ENCODE peak calls at places on chromosomes 4 and X, in five cellular contexts. W, P, T, M and A are unnamed samples.

GRCh38 chr4:151563194-151563593 is 154.2 kb downstream of the FHIP1A start:
- DNase-seq in W (no peak), M (no peak), P (no peak), T (no peak), A (no peak)

GRCh38 chr4:17030543-17030942 is 132.1 kb upstream of the LDB2 start:
- DNase-seq in M (no peak), T (peak), W (peak), P (no peak), A (peak)

GRCh38 chr4:169128902-169129301 is 118.8 kb upstream of the CBR4 start:
- DNase-seq in P (no peak), M (no peak), W (no peak), T (no peak), A (peak)

GRCh38 chrX:44314259-44314734 is 29.2 kb downstream of the EFHC2 start:
- DNase-seq in W (peak), P (no peak), M (no peak), T (peak), A (peak)

GRCh38 chrX:71301195-71301924 is at the start of gene ITGB1BP2:
- DNase-seq in T (peak), M (no peak), W (peak), P (no peak), A (peak)

GRCh38 chrX:87338510-87338909 is 179.1 kb upstream of the KLHL4 start:
- DNase-seq in T (peak), P (no peak), M (no peak), W (peak), A (peak)

GRCh38 chrX:152635941-152636340 is 1.8 kb upstream of the GABRQ start:
- DNase-seq in M (no peak), P (no peak), T (peak), W (peak), A (peak)

GRCh38 chr4:93334003-93334402 is 494.6 kb upstream of the ATOH1 start:
- DNase-seq in P (no peak), T (peak), W (no peak), M (no peak), A (no peak)

GRCh38 chr4:115360441-115360840 is 247.0 kb upstream of the NDST4 start:
- DNase-seq in P (no peak), M (no peak), T (no peak), W (no peak), A (peak)

GRCh38 chr4:141174457-141174856 is 41.2 kb upstream of the RNF150 start:
- DNase-seq in P (no peak), M (no peak), W (no peak), T (no peak), A (no peak)

GRCh38 chr4:17286737-17287460 is 225.0 kb downstream of the QDPR start:
- DNase-seq in M (no peak), P (no peak), T (no peak), W (no peak), A (no peak)

GRCh38 chr4:88613417-88613875 is 21.2 kb downstream of the HERC3 start:
- DNase-seq in T (peak), W (peak), P (no peak), M (no peak), A (peak)

GRCh38 chr4:54228064-54228527 is 997 bp upstream of the PDGFRA start:
- DNase-seq in P (peak), T (peak), M (peak), W (peak), A (peak)

GRCh38 chr4:172412851-172413250 is 599.6 kb downstream of the GALNTL6 start:
- DNase-seq in W (no peak), M (no peak), T (no peak), P (no peak), A (no peak)

GRCh38 chr4:140103676-140104075 is 50.3 kb downstream of the MAML3 start:
- DNase-seq in M (no peak), P (no peak), T (peak), W (peak), A (no peak)

GRCh38 chr4:77040856-77041576 is 34.8 kb downstream of the CCNI start:
- DNase-seq in T (no peak), M (no peak), W (peak), P (no peak), A (no peak)

GRCh38 chr4:158255727-158256324 is 45.5 kb downstream of the TMEM144 start:
- DNase-seq in T (peak), P (no peak), W (peak), M (no peak), A (peak)

GRCh38 chr4:155639674-155640529 is 26.7 kb upstream of the GUCY1A1 start:
- DNase-seq in T (no peak), W (peak), P (no peak), M (no peak), A (no peak)

GRCh38 chr4:177204126-177204525 is 105.5 kb upstream of the NEIL3 start:
- DNase-seq in M (no peak), P (no peak), W (no peak), T (no peak), A (no peak)

GRCh38 chr4:4680243-4680642 is 138.4 kb upstream of the STX18 start:
- DNase-seq in W (no peak), M (no peak), T (no peak), P (no peak), A (no peak)

GRCh38 chr4:176883108-176883550 is 90.4 kb upstream of the VEGFC start:
- DNase-seq in P (no peak), M (no peak), T (peak), W (no peak), A (peak)

GRCh38 chr4:112889619-112890294 is 159.7 kb upstream of the ANK2 start:
- DNase-seq in P (no peak), W (peak), M (no peak), T (peak), A (peak)

GRCh38 chr4:84623661-84624060 is 40.7 kb downstream of the CDS1 start:
- DNase-seq in P (no peak), W (no peak), M (no peak), T (no peak), A (no peak)

GRCh38 chr4:54879576-54879975 is 221.8 kb downstream of the KIT start:
- DNase-seq in W (peak), M (no peak), T (peak), P (no peak), A (peak)

GRCh38 chrX:70132877-70133302 is 357 bp upstream of the IGBP1 start:
- DNase-seq in P (no peak), T (no peak), M (no peak), W (no peak), A (no peak)

DNA sequence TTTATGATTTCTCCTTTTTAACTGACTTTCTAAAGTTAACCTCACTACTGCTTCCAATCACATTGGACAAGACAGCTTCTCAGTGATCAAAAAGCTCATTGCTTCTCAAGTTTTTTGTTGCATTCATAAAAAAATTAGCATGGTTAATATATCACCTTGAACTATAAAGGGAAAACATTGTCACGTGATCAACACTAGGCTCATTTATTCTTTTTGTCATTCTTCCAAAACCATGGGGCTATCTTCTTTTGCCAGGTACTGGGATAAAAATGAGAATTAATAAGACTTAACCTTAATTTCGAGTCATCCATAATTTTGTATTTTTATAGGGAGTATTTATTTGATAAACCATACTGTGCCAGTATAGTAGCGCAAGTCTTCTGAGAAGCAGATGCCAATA is 1105.9 kb upstream of the TENM3 start:
- DNase-seq in T (no peak), M (no peak), P (no peak), W (no peak), A (no peak)
- H3K4me3 ChIP-seq in T (no peak), M (no peak), P (no peak), W (no peak), A (no peak)

GRCh38 chr4:73019462-73020047 is 50.0 kb downstream of the COX18 start:
- DNase-seq in M (no peak), T (peak), W (peak), P (no peak), A (peak)

GRCh38 chr4:73018595-73018994 is 50.9 kb downstream of the COX18 start:
- DNase-seq in P (no peak), M (no peak), T (no peak), W (no peak), A (no peak)

DNA sequence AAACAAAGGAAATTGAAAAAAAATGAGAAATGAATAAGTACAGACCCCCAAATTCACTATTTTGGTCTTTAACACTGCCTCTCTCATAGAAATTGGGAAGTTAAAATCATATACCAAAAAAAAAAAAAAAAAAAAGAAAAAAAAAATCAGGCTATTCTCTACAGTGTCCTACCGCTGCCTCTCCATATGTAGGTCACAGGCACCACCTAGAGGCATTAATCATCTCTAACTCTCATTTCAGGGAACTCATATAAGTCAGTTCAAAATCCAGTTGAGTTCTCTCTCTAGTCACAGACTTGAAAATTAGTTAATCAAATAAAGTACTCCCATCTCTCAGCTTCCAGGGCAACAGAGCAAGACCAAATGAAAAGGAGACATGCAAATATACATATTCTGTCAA is 47.9 kb downstream of the COX18 start:
- DNase-seq in P (no peak), M (no peak), W (peak), T (peak), A (peak)
- TF ChIP-seq CTCF in P (no peak), M (no peak), W (peak), T (peak), A (peak)

GRCh38 chr4:186724048-186724860 is 598 bp upstream of the FAT1 start:
- DNase-seq in P (peak), M (peak), T (peak), W (no peak), A (peak)
- H3K4me3 ChIP-seq in P (peak), M (peak), T (peak), W (peak), A (peak)

GRCh38 chrX:13219990-13220764 is 99.7 kb downstream of the ATXN3L start:
- DNase-seq in P (no peak), M (no peak), W (peak), T (peak), A (peak)

GRCh38 chrX:13226214-13226613 is 93.6 kb downstream of the ATXN3L start:
- DNase-seq in M (no peak), T (no peak), P (no peak), W (no peak), A (no peak)

GRCh38 chrX:13220916-13221315 is 98.9 kb downstream of the ATXN3L start:
- DNase-seq in M (no peak), T (no peak), W (peak), P (no peak), A (peak)

DNA sequence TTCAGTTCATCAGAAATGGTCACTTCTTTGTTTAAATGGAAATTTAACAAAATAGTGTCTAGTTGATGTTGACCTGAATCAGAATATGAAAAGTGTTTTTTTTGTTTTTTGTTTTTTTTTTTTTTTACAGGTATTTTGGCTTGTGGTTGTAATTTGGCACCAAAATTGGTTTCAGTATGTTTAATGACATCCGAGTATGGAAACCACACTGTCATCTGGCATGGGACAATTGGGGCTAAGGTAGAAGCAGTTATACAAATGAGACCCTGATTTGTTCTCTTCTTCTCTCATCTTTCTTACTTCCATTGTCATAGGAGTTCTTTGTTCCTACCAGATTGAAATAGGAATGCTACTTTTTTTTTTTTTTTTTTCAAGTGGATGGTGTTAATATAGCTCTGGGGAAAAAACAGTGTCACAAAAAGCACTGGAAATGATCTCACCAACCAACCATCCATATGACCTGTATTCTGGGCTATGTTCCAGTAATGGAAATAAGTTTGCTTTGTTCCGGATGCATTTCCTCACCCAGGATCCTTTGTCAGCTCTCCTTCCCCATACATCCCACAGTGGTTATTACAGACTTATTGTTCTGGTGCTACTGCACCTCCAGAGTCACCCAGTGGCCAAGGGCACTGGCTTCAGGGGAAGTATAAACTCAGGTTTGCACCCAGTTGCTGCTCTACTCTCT is 95.8 kb downstream of the ATXN3L start:
- DNase-seq in M (no peak), T (peak), P (no peak), W (peak), A (peak)
- TF ChIP-seq CTCF in M (no peak), T (peak), P (no peak), W (peak), A (no peak)

GRCh38 chr4:73139245-73139644 is 69.7 kb upstream of the COX18 start:
- DNase-seq in P (no peak), T (no peak), M (no peak), W (peak), A (no peak)
- H3K4me3 ChIP-seq in P (no peak), T (no peak), M (no peak), W (no peak), A (no peak)

DNA sequence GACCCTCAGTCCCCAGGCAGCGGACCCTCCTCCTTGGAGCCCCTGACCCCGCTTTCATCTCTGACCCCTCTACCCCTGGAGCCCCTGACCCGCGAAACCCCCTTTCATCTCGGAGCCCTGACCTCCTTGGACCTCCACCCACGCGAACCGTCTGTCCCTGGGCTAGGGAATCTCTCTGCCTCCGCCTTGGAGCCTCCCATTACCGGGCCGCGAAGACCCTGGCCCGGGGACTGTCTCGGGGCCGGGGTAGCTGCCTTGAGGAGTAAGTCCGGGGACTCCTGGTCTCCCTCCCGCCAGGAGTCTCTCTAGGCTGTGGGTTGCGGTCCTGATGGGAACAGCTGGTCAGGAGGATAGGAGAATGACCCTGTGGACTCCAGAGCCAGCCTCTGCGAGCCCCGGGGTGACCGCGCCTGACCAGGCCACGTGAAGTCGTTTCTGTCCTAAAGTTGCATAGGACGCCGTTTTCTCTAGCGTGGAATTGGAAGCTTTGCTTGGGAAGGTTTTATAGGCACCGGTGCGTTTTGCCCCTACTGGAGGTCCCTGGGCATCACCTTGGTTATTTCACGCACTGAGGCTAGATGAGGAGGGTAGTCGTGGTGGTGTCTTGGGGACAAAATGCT is 824 bp downstream of the TBC1D14 start:
- DNase-seq in M (peak), W (no peak), T (no peak), P (no peak), A (no peak)
- TF ChIP-seq CTCF in M (no peak), W (no peak), T (peak), P (no peak), A (peak)

DNA sequence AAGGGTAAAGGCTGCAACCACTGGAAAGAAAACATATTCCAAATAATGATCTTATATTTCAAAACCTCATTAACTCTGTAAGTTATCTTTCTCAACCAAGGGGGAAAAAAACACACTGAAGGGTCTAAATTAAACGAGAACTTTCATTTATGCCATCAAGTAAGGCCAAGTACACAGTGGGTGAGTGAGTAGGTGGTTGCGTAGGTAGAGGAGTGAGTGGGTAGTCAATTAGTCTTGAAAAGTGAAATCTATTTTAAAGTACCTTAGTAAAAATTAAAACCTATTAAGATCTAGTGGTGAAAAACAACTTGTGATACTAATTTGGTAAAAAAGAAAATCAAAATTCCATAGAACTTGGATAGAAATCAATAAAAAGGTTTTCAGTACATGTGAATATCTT is 3.5 kb downstream of the CASK start:
- DNase-seq in P (no peak), M (no peak), W (no peak), T (no peak), A (no peak)
- H3K4me3 ChIP-seq in P (no peak), M (no peak), W (no peak), T (no peak), A (no peak)

GRCh38 chr4:2069986-2070385 is 10.9 kb downstream of the NAT8L start:
- DNase-seq in P (no peak), W (no peak), T (no peak), M (peak), A (no peak)

GRCh38 chr4:2070421-2071251 is 11.5 kb downstream of the NAT8L start:
- DNase-seq in T (no peak), W (no peak), P (no peak), M (no peak), A (no peak)

GRCh38 chr4:2068566-2068965 is 9.4 kb downstream of the NAT8L start:
- DNase-seq in P (no peak), W (no peak), T (no peak), M (peak), A (no peak)

GRCh38 chr4:2068198-2068470 is 9.0 kb downstream of the NAT8L start:
- DNase-seq in M (no peak), P (no peak), W (no peak), T (no peak), A (no peak)

DNA sequence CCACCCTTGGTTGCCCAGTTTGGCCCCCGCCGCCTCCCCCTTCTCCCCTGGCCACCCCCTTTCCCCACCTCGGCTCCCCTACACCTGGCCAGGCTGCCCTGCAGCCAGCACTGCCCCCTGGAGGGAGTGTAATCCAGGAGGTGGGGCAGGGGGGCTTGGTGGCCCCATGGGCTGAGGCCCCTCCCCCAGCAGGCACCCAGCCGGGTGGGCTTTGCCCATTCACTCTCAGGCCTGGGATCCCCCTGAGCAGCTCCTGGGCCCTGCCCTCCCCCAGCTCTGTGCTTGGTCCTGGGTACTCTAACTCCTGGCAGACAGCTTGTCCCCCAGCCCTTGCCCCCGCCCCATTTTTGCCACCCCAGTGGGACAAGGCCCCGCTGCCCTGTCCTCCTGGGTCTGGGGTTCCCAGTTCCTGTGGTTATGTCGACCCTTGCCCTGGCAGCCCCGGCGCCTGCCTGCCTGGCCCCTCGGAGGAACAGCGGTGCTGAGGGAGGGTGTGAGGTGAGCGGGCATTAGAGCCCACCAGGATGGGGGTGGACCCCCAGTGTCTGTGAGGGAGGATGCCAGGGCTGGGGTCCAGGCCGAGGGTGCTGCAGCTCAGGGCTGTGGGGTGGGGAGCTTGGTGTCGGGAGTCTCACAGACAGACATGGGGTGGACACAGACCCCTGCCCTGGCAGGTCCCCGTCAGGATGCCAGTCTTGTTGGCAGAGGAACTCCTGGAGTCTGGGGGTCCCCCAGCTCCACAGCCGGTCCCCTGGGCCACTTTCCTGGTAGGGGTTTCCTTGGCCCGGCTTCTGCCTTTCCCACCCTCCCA is 10.2 kb downstream of the NAT8L start:
- DNase-seq in P (no peak), T (no peak), W (no peak), M (peak), A (no peak)
- TF ChIP-seq CTCF in P (no peak), T (no peak), W (no peak), M (no peak), A (no peak)